ENCODE peak calls at places on chromosomes 4 and X, in six cellular contexts. H is HT-29, F is cardiac muscle cell, C is epithelial cell of proximal tubule, O is fibroblast of lung, D is posterior vena cava. X is an unnamed sample.

GRCh38 chrX:19715711-19716638 is 171.4 kb downstream of the SH3KBP1 start:
- DNase-seq in H (no peak), F (no peak), C (no peak), O (no peak), D (no peak), X (no peak)

GRCh38 chr4:54090404-54090803 is 9.6 kb upstream of the GSX2 start:
- DNase-seq in H (no peak), F (no peak), C (no peak), O (no peak), D (no peak), X (no peak)

GRCh38 chr4:71400788-71401187 is 62.0 kb downstream of the SLC4A4 start:
- DNase-seq in H (no peak), F (no peak), C (no peak), O (no peak), D (no peak), X (no peak)

GRCh38 chr4:79651516-79651915 is 243.5 kb upstream of the GK2 start:
- DNase-seq in H (no peak), F (no peak), C (peak), O (no peak), D (no peak), X (no peak)

GRCh38 chrX:23031600-23031999 is 31.8 kb downstream of the DDX53 start:
- DNase-seq in H (no peak), F (no peak), C (no peak), O (no peak), D (no peak), X (no peak)

GRCh38 chr4:1638272-1638598 is 45.9 kb downstream of the FAM53A start:
- DNase-seq in H (no peak), F (no peak), C (no peak), O (no peak), D (no peak), X (no peak)

GRCh38 chrX:9899640-9900075 is 67.5 kb upstream of the CLDN34 start:
- DNase-seq in H (no peak), F (no peak), C (no peak), O (peak), D (no peak), X (no peak)

GRCh38 chr4:156182269-156182668 is 228.6 kb upstream of the CTSO start:
- DNase-seq in H (no peak), F (no peak), C (no peak), O (no peak), D (no peak), X (no peak)

GRCh38 chr4:74555231-74555630 is 110.3 kb downstream of the AREG start:
- DNase-seq in H (no peak), F (no peak), C (peak), O (no peak), D (no peak), X (peak)

GRCh38 chr4:4338201-4338600 is 48.1 kb downstream of the ZBTB49 start:
- DNase-seq in H (no peak), F (no peak), C (no peak), O (no peak), D (no peak), X (no peak)

GRCh38 chr4:54746228-54746627 is 88.5 kb downstream of the KIT start:
- DNase-seq in H (no peak), F (no peak), C (no peak), O (no peak), D (no peak), X (peak)

GRCh38 chr4:6928067-6928466 is 18.4 kb downstream of the TBC1D14 start:
- DNase-seq in H (no peak), F (no peak), C (no peak), O (no peak), D (no peak), X (no peak)

GRCh38 chrX:72131317-72132294 is at the start of gene RTL5:
- DNase-seq in H (no peak), F (peak), C (no peak), O (peak), D (peak), X (peak)

GRCh38 chrX:20515841-20516461 is 249.2 kb upstream of the RPS6KA3 start:
- DNase-seq in H (peak), F (peak), C (peak), O (peak), D (no peak), X (peak)

GRCh38 chr4:152307669-152308068 is 228.2 kb downstream of the FBXW7 start:
- DNase-seq in H (no peak), F (no peak), C (no peak), O (no peak), D (no peak), X (no peak)

GRCh38 chr4:92099851-92100250 is 203.9 kb upstream of the GRID2 start:
- DNase-seq in H (no peak), F (no peak), C (no peak), O (peak), D (no peak), X (no peak)

GRCh38 chrX:129566081-129566480 is 26.0 kb downstream of the OCRL start:
- DNase-seq in H (no peak), F (no peak), C (no peak), O (peak), D (no peak), X (no peak)

GRCh38 chr4:140673729-140674128 is 82.5 kb downstream of the TBC1D9 start:
- DNase-seq in H (no peak), F (no peak), C (no peak), O (peak), D (no peak), X (no peak)

X was measured in kidney epithelial cell.